ENCODE peak calls at places on chromosomes 4 and X, in seven cellular contexts. T is upper lobe of left lung, H is dorsolateral prefrontal cortex, C is thoracic aorta, U is aorta, G is tibial artery, V is HL-60. F is an unnamed sample.

GRCh38 chr4:61003301-61003700 is 196.8 kb upstream of the ADGRL3 start:
- DNase-seq in T (no peak), H (no peak), C (no peak), U (no peak), G (no peak), V (no peak), F (no peak)

GRCh38 chr4:48635310-48635709 is 144.8 kb downstream of the FRYL start:
- DNase-seq in T (no peak), H (no peak), C (no peak), U (no peak), G (no peak), V (no peak), F (no peak)

GRCh38 chr4:172666711-172667368 is 501.8 kb upstream of the GALNT7 start:
- DNase-seq in T (no peak), H (no peak), C (no peak), U (no peak), G (no peak), V (no peak), F (no peak)

GRCh38 chrX:34140816-34141215 is 8.7 kb upstream of the FAM47A start:
- DNase-seq in T (no peak), H (no peak), C (no peak), U (no peak), G (no peak), V (no peak), F (no peak)

GRCh38 chr4:141971854-141972253 is 335.5 kb downstream of the IL15 start:
- DNase-seq in T (no peak), H (no peak), C (no peak), U (no peak), G (no peak), V (no peak), F (no peak)

GRCh38 chrX:40581333-40581910 is 652 bp downstream of the ATP6AP2 start:
- DNase-seq in T (no peak), H (no peak), C (no peak), U (no peak), G (no peak), V (no peak), F (no peak)

GRCh38 chr4:182139481-182139880 is 103.7 kb upstream of the TENM3 start:
- DNase-seq in T (no peak), H (no peak), C (no peak), U (no peak), G (no peak), V (no peak), F (no peak)

GRCh38 chr4:123826896-123827295 is 430.3 kb downstream of the SPRY1 start:
- DNase-seq in T (no peak), H (no peak), C (no peak), U (no peak), G (no peak), V (no peak), F (peak)

GRCh38 chr4:107453231-107453630 is 266.8 kb downstream of the PAPSS1 start:
- DNase-seq in T (no peak), H (no peak), C (no peak), U (no peak), G (no peak), V (no peak), F (no peak)

GRCh38 chrX:75155830-75156525 is at the start of gene ABCB7:
- DNase-seq in T (peak), H (peak), C (no peak), U (peak), G (peak), V (peak), F (peak)

GRCh38 chr4:8227771-8228318 is 28.8 kb downstream of the SH3TC1 start:
- DNase-seq in T (peak), H (no peak), C (no peak), U (no peak), G (no peak), V (no peak), F (no peak)

GRCh38 chr4:181432347-181432746 is 810.9 kb upstream of the TENM3 start:
- DNase-seq in T (no peak), H (no peak), C (no peak), U (no peak), G (no peak), V (no peak), F (no peak)

GRCh38 chr4:541271-541670 is 34.8 kb downstream of the TMEM271 start:
- DNase-seq in T (no peak), H (no peak), C (no peak), U (no peak), G (peak), V (no peak), F (no peak)

GRCh38 chr4:46993075-46994006 is at the start of gene GABRA4:
- DNase-seq in T (peak), H (peak), C (no peak), U (no peak), G (no peak), V (no peak), F (no peak)

GRCh38 chr4:10589808-10590207 is 94.8 kb downstream of the CLNK start:
- DNase-seq in T (no peak), H (no peak), C (no peak), U (no peak), G (no peak), V (no peak), F (no peak)

GRCh38 chrX:69068295-69069085 is 96.8 kb downstream of the PJA1 start:
- DNase-seq in T (no peak), H (no peak), C (no peak), U (no peak), G (no peak), V (no peak), F (no peak)

DNA sequence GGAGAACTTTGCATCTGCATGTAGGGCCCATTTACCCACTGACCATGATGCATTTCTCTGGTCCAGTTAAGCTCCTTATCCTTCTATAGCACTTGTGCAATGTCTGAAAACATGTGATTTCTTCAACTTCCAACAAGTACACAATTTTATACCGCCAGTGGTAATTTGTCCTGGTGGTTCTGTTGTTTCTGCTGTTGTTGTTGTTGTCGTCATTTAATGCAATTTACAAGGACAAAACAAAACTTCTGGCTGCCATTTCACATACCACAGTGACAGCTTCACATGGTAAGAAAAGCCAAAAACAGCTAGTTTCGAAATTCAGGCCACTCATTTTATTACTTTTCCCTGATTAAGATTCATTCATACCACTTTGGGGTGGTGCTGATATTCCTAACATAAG is 84.8 kb upstream of the MTM1 start:
- DNase-seq in T (no peak), H (no peak), C (no peak), U (no peak), G (no peak), V (no peak), F (no peak)
- H3K27ac ChIP-seq in T (no peak), H (no peak), C (no peak), U (no peak), G (no peak), V (no peak), F (no peak)

DNA sequence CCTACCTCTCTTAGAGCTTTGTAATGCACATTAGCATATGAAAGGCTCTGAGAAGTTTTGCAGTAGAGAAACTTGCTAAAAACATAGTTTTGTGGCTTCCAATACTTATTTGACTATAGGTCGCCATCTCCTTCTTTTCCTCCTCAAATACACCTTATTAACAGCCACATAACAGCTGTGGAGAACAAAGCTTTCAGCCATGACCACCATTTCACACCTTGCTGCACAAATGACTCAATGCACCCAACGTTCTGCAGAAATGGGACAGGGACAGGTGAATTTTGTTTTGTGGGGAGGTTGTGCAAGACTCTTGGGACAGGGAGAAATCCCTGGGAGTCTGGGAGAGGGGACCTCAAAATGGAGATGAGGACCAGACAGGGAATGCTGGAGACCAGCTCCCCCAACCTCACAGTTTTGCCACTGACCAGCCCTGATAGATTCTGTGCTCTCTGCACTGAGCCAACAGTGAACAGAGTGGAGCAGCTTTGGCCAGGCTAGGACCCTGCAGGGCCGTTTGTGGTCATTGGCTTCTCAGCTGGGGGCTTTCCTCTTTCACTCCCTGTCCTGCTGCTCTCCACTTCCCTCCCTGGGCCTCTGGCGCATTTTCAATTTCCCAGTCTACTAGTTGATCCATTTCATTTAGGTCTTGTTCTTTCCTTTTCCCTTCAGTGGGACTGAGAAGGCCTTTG is 16.6 kb downstream of the FRMPD3 start:
- DNase-seq in T (no peak), H (no peak), C (no peak), U (no peak), G (no peak), V (no peak), F (no peak)
- H3K27ac ChIP-seq in T (no peak), H (no peak), C (no peak), U (no peak), G (no peak), V (no peak), F (no peak)

GRCh38 chr4:137993232-137993631 is 248.9 kb downstream of the SLC7A11 start:
- DNase-seq in T (no peak), H (no peak), C (no peak), U (no peak), G (no peak), V (no peak), F (no peak)

GRCh38 chr4:137994858-137995257 is 247.3 kb downstream of the SLC7A11 start:
- DNase-seq in T (no peak), H (no peak), C (no peak), U (no peak), G (no peak), V (no peak), F (no peak)

GRCh38 chr4:137997496-137997895 is 244.7 kb downstream of the SLC7A11 start:
- DNase-seq in T (no peak), H (no peak), C (no peak), U (no peak), G (no peak), V (no peak), F (no peak)

GRCh38 chr4:138003248-138003647 is 238.9 kb downstream of the SLC7A11 start:
- DNase-seq in T (no peak), H (no peak), C (no peak), U (no peak), G (no peak), V (no peak), F (no peak)

DNA sequence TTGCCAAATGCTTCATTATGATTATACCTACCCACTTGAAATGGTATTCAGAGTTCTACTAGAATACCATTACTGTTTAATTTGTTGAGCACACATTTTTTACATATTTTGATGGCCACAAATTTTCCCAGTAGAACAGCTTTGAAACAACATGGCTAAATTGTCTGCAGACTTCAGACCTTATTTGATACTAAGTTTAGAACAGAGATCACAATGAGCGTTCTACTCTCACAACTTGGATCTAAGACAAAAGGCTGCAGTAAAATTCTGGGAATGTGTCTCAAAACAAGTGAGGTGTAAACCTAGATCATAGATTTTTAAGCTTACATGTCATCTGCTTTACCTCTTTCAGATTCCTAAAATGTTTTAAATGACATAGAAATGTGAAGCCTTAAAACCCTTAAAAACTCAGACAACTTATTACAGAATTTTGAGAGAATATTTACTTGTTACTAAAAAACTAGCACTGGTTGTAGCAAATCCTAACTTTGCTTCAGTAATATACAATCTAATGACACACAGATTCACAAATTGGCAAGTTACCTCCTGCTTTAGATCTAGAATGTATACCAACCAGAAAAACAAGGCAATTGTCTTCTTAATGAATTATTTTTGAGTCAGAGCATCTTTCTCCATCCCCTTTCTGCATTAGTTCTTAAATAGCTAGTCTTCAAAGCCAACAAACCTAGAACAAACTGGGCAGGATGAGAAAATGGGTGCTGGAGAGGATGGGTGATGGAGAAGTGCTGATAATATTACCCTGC is 243.3 kb downstream of the SLC7A11 start:
- DNase-seq in T (no peak), H (no peak), C (no peak), U (no peak), G (no peak), V (no peak), F (no peak)
- H3K27ac ChIP-seq in T (no peak), H (no peak), C (no peak), U (no peak), G (no peak), V (no peak), F (no peak)

GRCh38 chr4:78058591-78059523 is 1.7 kb downstream of the FRAS1 start:
- DNase-seq in T (peak), H (peak), C (peak), U (peak), G (peak), V (peak), F (peak)
- H3K27ac ChIP-seq in T (peak), H (peak), C (no peak), U (no peak), G (peak), V (no peak), F (peak)

GRCh38 chrX:110172215-110172614 is 145.7 kb downstream of the AMMECR1 start:
- DNase-seq in T (peak), H (no peak), C (no peak), U (no peak), G (no peak), V (no peak), F (no peak)
- H3K27ac ChIP-seq in T (peak), H (no peak), C (no peak), U (no peak), G (no peak), V (no peak), F (peak)

GRCh38 chr4:155811171-155811570 is 52.4 kb downstream of the GUCY1B1 start:
- DNase-seq in T (no peak), H (no peak), C (no peak), U (no peak), G (no peak), V (no peak), F (no peak)
- H3K27ac ChIP-seq in T (no peak), H (no peak), C (no peak), U (no peak), G (no peak), V (no peak), F (no peak)

GRCh38 chr4:183180621-183181020 is 81.6 kb downstream of the WWC2 start:
- DNase-seq in T (no peak), H (no peak), C (no peak), U (no peak), G (no peak), V (no peak), F (no peak)

GRCh38 chr4:183181081-183181480 is 82.0 kb downstream of the WWC2 start:
- DNase-seq in T (no peak), H (no peak), C (no peak), U (no peak), G (no peak), V (no peak), F (no peak)

GRCh38 chr4:183183906-183184535 is 85.0 kb downstream of the WWC2 start:
- DNase-seq in T (no peak), H (no peak), C (no peak), U (no peak), G (no peak), V (no peak), F (no peak)

GRCh38 chr4:183185018-183185417 is 86.0 kb downstream of the WWC2 start:
- DNase-seq in T (no peak), H (no peak), C (no peak), U (no peak), G (no peak), V (no peak), F (no peak)

GRCh38 chr4:183182873-183183725 is 84.0 kb downstream of the WWC2 start:
- DNase-seq in T (no peak), H (no peak), C (no peak), U (peak), G (no peak), V (peak), F (peak)
- H3K27ac ChIP-seq in T (no peak), H (no peak), C (no peak), U (no peak), G (no peak), V (no peak), F (no peak)

F was measured in gastrocnemius medialis.